ENCODE peak calls at places on chromosomes 7 and 10, in ten cellular contexts. O is caudate nucleus; Y is body of pancreas; U is foreskin fibroblast; C is heart left ventricle; M is ureter; R is neuronal stem cell; S is DMS53; W is activated CD8-positive, alpha-beta memory T cell treated with anti-CD3 and anti-CD28 coated beads for 1 hour; J is effector memory CD8-positive, alpha-beta T cell. H is an unnamed sample.

GRCh38 chr10:48765039-48765438 is 80.4 kb downstream of the WDFY4 start:
- DNase-seq in O (no peak), Y (no peak), U (no peak), C (no peak), M (no peak), R (no peak), S (peak; percentile 46), W (no peak), J (no peak), H (no peak)

GRCh38 chr10:47364366-47364765 is 16.2 kb downstream of the RBP3 start:
- DNase-seq in O (no peak), Y (no peak), U (no peak), C (no peak), M (no peak), R (no peak), S (peak; percentile 93), W (no peak), J (no peak), H (no peak)

GRCh38 chr7:2609001-2609411 is 22.8 kb upstream of the TTYH3 start:
- DNase-seq in O (no peak), Y (peak; percentile 50), U (no peak), C (no peak), M (no peak), R (no peak), S (peak; percentile 19), W (no peak), J (no peak), H (no peak)

GRCh38 chr10:51321300-51321699 is 247.0 kb downstream of the PRKG1 start:
- DNase-seq in O (no peak), Y (no peak), U (no peak), C (no peak), M (no peak), R (no peak), S (no peak), W (no peak), J (no peak), H (no peak)

GRCh38 chr10:126239844-126240243 is 148.4 kb downstream of the ADAM12 start:
- DNase-seq in O (no peak), Y (no peak), U (no peak), C (no peak), M (no peak), R (no peak), S (peak; percentile 35), W (no peak), J (no peak), H (no peak)

GRCh38 chr7:158811461-158811860 is 17.8 kb downstream of the ESYT2 start:
- DNase-seq in O (no peak), Y (peak; percentile 70), U (peak; percentile 41), C (no peak), M (no peak), R (no peak), S (no peak), W (no peak), J (no peak), H (no peak)

GRCh38 chr10:123787566-123787965 is 104.0 kb downstream of the CPXM2 start:
- DNase-seq in O (no peak), Y (no peak), U (no peak), C (no peak), M (no peak), R (no peak), S (no peak), W (no peak), J (no peak), H (no peak)

GRCh38 chr7:39609084-39609461 is 14.3 kb upstream of the RALA start:
- DNase-seq in O (no peak), Y (no peak), U (no peak), C (no peak), M (no peak), R (no peak), S (no peak), W (no peak), J (no peak), H (no peak)

GRCh38 chr10:35545079-35545657 is 60.0 kb upstream of the GJD4 start:
- DNase-seq in O (no peak), Y (no peak), U (no peak), C (no peak), M (no peak), R (no peak), S (no peak), W (no peak), J (no peak), H (no peak)

GRCh38 chr10:33094263-33095051 is 136.4 kb upstream of the ITGB1 start:
- DNase-seq in O (no peak), Y (no peak), U (no peak), C (no peak), M (no peak), R (no peak), S (no peak), W (no peak), J (no peak), H (no peak)

GRCh38 chr10:26432938-26433337 is 5.2 kb upstream of the APBB1IP start:
- DNase-seq in O (no peak), Y (peak; percentile 46), U (no peak), C (no peak), M (no peak), R (no peak), S (no peak), W (no peak), J (no peak), H (no peak)

GRCh38 chr10:2111936-2112335 is 374.6 kb upstream of the ADARB2 start:
- DNase-seq in O (no peak), Y (no peak), U (no peak), C (no peak), M (no peak), R (no peak), S (no peak), W (no peak), J (no peak), H (no peak)

GRCh38 chr7:87341441-87341840 is 4.0 kb upstream of the CROT start:
- DNase-seq in O (no peak), Y (no peak), U (no peak), C (no peak), M (no peak), R (no peak), S (no peak), W (no peak), J (no peak), H (no peak)

GRCh38 chr7:27650283-27650682 is 12.4 kb downstream of the HIBADH start:
- DNase-seq in O (no peak), Y (no peak), U (no peak), C (no peak), M (no peak), R (no peak), S (no peak), W (no peak), J (no peak), H (no peak)

GRCh38 chr10:130127612-130128607 is 8.3 kb upstream of the GLRX3 start:
- DNase-seq in O (peak; percentile 29), Y (peak; percentile 58), U (peak; percentile 57), C (no peak), M (peak; percentile 72), R (peak; percentile 59), S (peak; percentile 83), W (no peak), J (peak; percentile 54), H (no peak)

GRCh38 chr10:93199221-93199681 is 125.6 kb downstream of the CYP26A1 start:
- DNase-seq in O (no peak), Y (peak; percentile 72), U (peak; percentile 41), C (peak; percentile 75), M (peak; percentile 84), R (no peak), S (peak; percentile 77), W (no peak), J (no peak), H (no peak)

GRCh38 chr7:74684921-74685320 is 27.4 kb downstream of the GTF2I start:
- DNase-seq in O (no peak), Y (no peak), U (no peak), C (no peak), M (no peak), R (no peak), S (no peak), W (no peak), J (no peak), H (no peak)

GRCh38 chr7:1164436-1164835 is 4.4 kb upstream of the ZFAND2A start:
- DNase-seq in O (no peak), Y (no peak), U (no peak), C (no peak), M (no peak), R (no peak), S (no peak), W (no peak), J (no peak), H (no peak)

GRCh38 chr10:131946321-131946751 is 35.4 kb downstream of the BNIP3 start:
- DNase-seq in O (no peak), Y (peak; percentile 82), U (peak; percentile 62), C (no peak), M (no peak), R (no peak), S (no peak), W (no peak), J (no peak), H (no peak)

GRCh38 chr7:31957090-31957720 is 113.0 kb downstream of the PDE1C start:
- DNase-seq in O (no peak), Y (no peak), U (no peak), C (no peak), M (no peak), R (no peak), S (peak; percentile 80), W (no peak), J (no peak), H (no peak)

GRCh38 chr10:77598606-77599005 is 39.0 kb downstream of the KCNMA1 start:
- DNase-seq in O (no peak), Y (no peak), U (no peak), C (no peak), M (no peak), R (no peak), S (no peak), W (no peak), J (no peak), H (no peak)

GRCh38 chr10:74176380-74177139 is 25.5 kb downstream of the ADK start:
- DNase-seq in O (peak; percentile 85), Y (peak; percentile 98), U (peak; percentile 98), C (peak; percentile 96), M (peak; percentile 94), R (peak; percentile 82), S (peak; percentile 100), W (peak; percentile 92), J (peak; percentile 93), H (peak; percentile 44)

GRCh38 chr10:20976891-20977684 is 80.0 kb upstream of the NEBL start:
- DNase-seq in O (no peak), Y (no peak), U (no peak), C (no peak), M (no peak), R (no peak), S (no peak), W (no peak), J (no peak), H (no peak)

GRCh38 chr10:1358860-1359598 is 302.8 kb downstream of the WDR37 start:
- DNase-seq in O (no peak), Y (no peak), U (no peak), C (no peak), M (no peak), R (no peak), S (no peak), W (no peak), J (no peak), H (no peak)

GRCh38 chr7:40279991-40280390 is 145.2 kb downstream of the SUGCT start:
- DNase-seq in O (no peak), Y (no peak), U (no peak), C (no peak), M (no peak), R (no peak), S (peak; percentile 62), W (no peak), J (no peak), H (no peak)

GRCh38 chr7:90262438-90262837 is 17.5 kb downstream of the CFAP69 start:
- DNase-seq in O (no peak), Y (no peak), U (no peak), C (no peak), M (no peak), R (no peak), S (peak; percentile 67), W (no peak), J (no peak), H (no peak)

GRCh38 chr10:23512355-23513058 is 73.6 kb downstream of the OTUD1 start:
- DNase-seq in O (no peak), Y (peak; percentile 35), U (peak; percentile 34), C (no peak), M (no peak), R (no peak), S (peak; percentile 86), W (no peak), J (no peak), H (no peak)

GRCh38 chr10:77180794-77181193 is 456.8 kb downstream of the KCNMA1 start:
- DNase-seq in O (no peak), Y (no peak), U (peak; percentile 50), C (no peak), M (no peak), R (no peak), S (no peak), W (no peak), J (no peak), H (no peak)

H was measured in cortex of kidney.